ENCODE peak calls at places on chromosomes 13 and 19, in four cellular contexts. F is K562, Q is A549, C is HepG2. B is an unnamed sample.

GRCh38 chr13:80030491-80030890 is 310.4 kb downstream of the SPRY2 start:
- DNase-seq in Q (peak; percentile 67), C (no peak), F (no peak), B (peak; percentile 16)

GRCh38 chr19:18939922-18940775 is 868 bp downstream of the HOMER3 start:
- DNase-seq in C (no peak), Q (no peak), F (no peak), B (peak; percentile 80)

GRCh38 chr13:31835932-31836331 is 96.6 kb downstream of the RXFP2 start:
- DNase-seq in F (no peak), Q (no peak), C (peak; percentile 5), B (no peak)

GRCh38 chr19:19420570-19421301 is 15.3 kb downstream of the GATAD2A start:
- DNase-seq in F (no peak), C (no peak), Q (no peak), B (no peak)

GRCh38 chr19:33306853-33307792 is 4.8 kb upstream of the CEBPA start:
- DNase-seq in Q (no peak), C (no peak), F (no peak), B (no peak)

GRCh38 chr19:45876411-45877197 is 9.3 kb downstream of the IRF2BP1 start:
- DNase-seq in Q (no peak), C (peak; percentile 77), F (peak; percentile 80), B (peak; percentile 57)

GRCh38 chr13:114319441-114319871 is 5.2 kb downstream of the CHAMP1 start:
- DNase-seq in C (no peak), Q (no peak), F (no peak), B (no peak)

GRCh38 chr19:35348909-35349611 is 1.4 kb downstream of the FFAR1 start:
- DNase-seq in C (no peak), Q (no peak), F (no peak), B (no peak)

GRCh38 chr13:32164622-32165268 is 133.2 kb downstream of the FRY start:
- DNase-seq in F (peak; percentile 60), C (peak; percentile 69), Q (peak; percentile 76), B (peak; percentile 46)

GRCh38 chr13:27182844-27183497 is 11.4 kb upstream of the USP12 start:
- DNase-seq in C (peak; percentile 67), Q (peak; percentile 84), F (peak; percentile 64), B (no peak)

GRCh38 chr19:18392936-18393335 is 4.5 kb downstream of the LRRC25 start:
- DNase-seq in Q (no peak), C (no peak), F (no peak), B (no peak)

GRCh38 chr13:99992376-99992775 is 10.8 kb downstream of the ZIC2 start:
- DNase-seq in Q (no peak), C (no peak), F (no peak), B (no peak)

GRCh38 chr19:28118235-28118634 is 1094.7 kb downstream of the UQCRFS1 start:
- DNase-seq in Q (no peak), C (no peak), F (no peak), B (no peak)

GRCh38 chr19:46495789-46496099 is at the start of gene PNMA8B:
- DNase-seq in C (no peak), Q (no peak), F (peak; percentile 84), B (peak; percentile 97)

GRCh38 chr13:102978168-102978567 is 88.0 kb downstream of the SLC10A2 start:
- DNase-seq in F (no peak), Q (no peak), C (no peak), B (no peak)

GRCh38 chr13:78680064-78680463 is 21.1 kb upstream of the OBI1 start:
- DNase-seq in F (no peak), C (no peak), Q (no peak), B (no peak)

GRCh38 chr13:102443234-102443633 is 41.4 kb upstream of the FGF14 start:
- DNase-seq in C (no peak), F (no peak), Q (no peak), B (no peak)

GRCh38 chr19:35729021-35729420 is 11.2 kb downstream of the KMT2B start:
- DNase-seq in F (no peak), Q (no peak), C (no peak), B (no peak)

GRCh38 chr19:3697094-3697493 is 3.2 kb downstream of the PIP5K1C start:
- DNase-seq in C (no peak), F (no peak), Q (no peak), B (no peak)

GRCh38 chr13:99276706-99277105 is 18.5 kb upstream of the GPR18 start:
- DNase-seq in Q (no peak), C (no peak), F (no peak), B (peak; percentile 39)

GRCh38 chr13:87769445-87769844 is 98.3 kb downstream of the SLITRK5 start:
- DNase-seq in C (no peak), Q (no peak), F (no peak), B (no peak)

GRCh38 chr19:34664870-34665269 is 12.1 kb downstream of the SCGB2B2 start:
- DNase-seq in Q (no peak), F (no peak), C (no peak), B (no peak)

GRCh38 chr19:46967578-46968018 is 52.0 kb upstream of the NPAS1 start:
- DNase-seq in Q (no peak), C (no peak), F (no peak), B (no peak)

GRCh38 chr19:36093146-36093662 is 17.7 kb upstream of the OVOL3 start:
- DNase-seq in Q (no peak), C (no peak), F (no peak), B (no peak)

GRCh38 chr19:31352782-31353651 is 3.8 kb upstream of the TSHZ3 start:
- DNase-seq in C (no peak), F (no peak), Q (no peak), B (peak; percentile 44)

GRCh38 chr19:42129399-42130253 is 2.6 kb downstream of the POU2F2 start:
- DNase-seq in C (no peak), F (no peak), Q (no peak), B (no peak)

GRCh38 chr13:31207630-31208549 is 8.1 kb downstream of the B3GLCT start:
- DNase-seq in Q (no peak), C (no peak), F (no peak), B (no peak)

GRCh38 chr13:51562011-51562671 is 22.1 kb upstream of the WDFY2 start:
- DNase-seq in F (no peak), C (no peak), Q (no peak), B (no peak)

GRCh38 chr19:33819875-33820781 is 23.5 kb downstream of the KCTD15 start:
- DNase-seq in F (peak; percentile 84), Q (peak; percentile 76), C (peak; percentile 53), B (peak; percentile 83)

GRCh38 chr19:49809155-49809986 is 3.7 kb downstream of the FUZ start:
- DNase-seq in F (no peak), C (peak; percentile 35), Q (peak; percentile 42), B (peak; percentile 67)

GRCh38 chr19:6057651-6058365 is 52.5 kb downstream of the RFX2 start:
- DNase-seq in C (no peak), Q (no peak), F (no peak), B (no peak)
- TF ChIP-seq MAX in C (no peak), Q (no peak), F (peak; percentile 3), B (no peak)

GRCh38 chr19:39110263-39110967 is 15.2 kb upstream of the PAK4 start:
- DNase-seq in F (peak; percentile 70), Q (peak; percentile 72), C (peak; percentile 38), B (peak; percentile 75)
- TF ChIP-seq NR3C1 in F (no peak), Q (no peak), C (no peak), B (no peak)

GRCh38 chr19:54145541-54146158 is 8.1 kb downstream of the CNOT3 start:
- DNase-seq in Q (no peak), C (no peak), F (no peak), B (no peak)

GRCh38 chr19:54148158-54148557 is 10.6 kb downstream of the CNOT3 start:
- DNase-seq in C (no peak), Q (no peak), F (no peak), B (no peak)

GRCh38 chr19:54149021-54149812 is 10.3 kb downstream of the LENG1 start:
- DNase-seq in C (no peak), F (no peak), Q (no peak), B (no peak)

GRCh38 chr19:54151362-54152035 is 8.0 kb downstream of the LENG1 start:
- DNase-seq in C (no peak), F (no peak), Q (no peak), B (no peak)

GRCh38 chr19:54147676-54148075 is 10.1 kb downstream of the CNOT3 start:
- DNase-seq in Q (no peak), F (no peak), C (no peak), B (no peak)
- TF ChIP-seq ESRRA in Q (no peak), F (no peak), C (no peak), B (no peak)

GRCh38 chr13:57857945-57858344 is 226.4 kb downstream of the PCDH17 start:
- DNase-seq in F (no peak), C (no peak), Q (no peak), B (no peak)
- TF ChIP-seq MAX in F (no peak), C (no peak), Q (no peak), B (no peak)

GRCh38 chr13:24116103-24116502 is 44.4 kb upstream of the SPATA13 start:
- DNase-seq in F (no peak), C (no peak), Q (no peak), B (no peak)
- TF ChIP-seq NR3C1 in F (no peak), C (no peak), Q (no peak), B (no peak)

GRCh38 chr13:40987606-40988280 is 31.4 kb downstream of the ELF1 start:
- DNase-seq in F (no peak), C (no peak), Q (no peak), B (no peak)
- TF ChIP-seq ESRRA in F (no peak), C (no peak), Q (no peak), B (no peak)

GRCh38 chr19:10289167-10289835 is 451 bp upstream of the ICAM5 start:
- DNase-seq in Q (peak; percentile 71), F (peak; percentile 67), C (peak; percentile 53), B (peak; percentile 86)
- TF ChIP-seq MAX in Q (peak; percentile 90), F (peak; percentile 96), C (peak; percentile 86), B (peak; percentile 91)